ENCODE peak calls at places on chromosomes 5 and 9, in four cellular contexts. J is anterior cingulate cortex, H is A172, G is EH. C is an unnamed sample.

GRCh38 chr5:135937245-135937644 is 17.5 kb downstream of the LECT2 start:
- DNase-seq in J (no peak), H (no peak), G (no peak), C (no peak)

GRCh38 chr5:54090495-54091084 is 219.8 kb downstream of the ARL15 start:
- DNase-seq in J (no peak), H (peak; percentile 80), G (peak; percentile 91), C (peak; percentile 7)

GRCh38 chr9:15461601-15462000 is 38.9 kb downstream of the SNAPC3 start:
- DNase-seq in J (no peak), H (no peak), G (no peak), C (no peak)

GRCh38 chr9:121759996-121760395 is 108.6 kb downstream of the DAB2IP start:
- DNase-seq in J (no peak), H (no peak), G (no peak), C (no peak)

GRCh38 chr9:137504432-137504777 is 45.3 kb upstream of the NSMF start:
- DNase-seq in J (no peak), H (no peak), G (no peak), C (no peak)

GRCh38 chr9:122126340-122127333 is 32.9 kb downstream of the NDUFA8 start:
- DNase-seq in J (no peak), H (no peak), G (peak; percentile 86), C (no peak)

GRCh38 chr5:979100-979817 is 29.3 kb upstream of the NKD2 start:
- DNase-seq in J (no peak), H (no peak), G (no peak), C (no peak)

GRCh38 chr9:120869726-120870125 is 7.3 kb downstream of the PHF19 start:
- DNase-seq in J (no peak), H (no peak), G (no peak), C (no peak)

GRCh38 chr9:135130266-135130976 is 43.0 kb downstream of the OLFM1 start:
- DNase-seq in J (no peak), H (peak; percentile 98), G (no peak), C (peak; percentile 85)

GRCh38 chr9:33111621-33112020 is 35.1 kb upstream of the SMU1 start:
- DNase-seq in J (no peak), H (no peak), G (no peak), C (no peak)

GRCh38 chr9:71737455-71737854 is 30.9 kb downstream of the CEMIP2 start:
- DNase-seq in J (no peak), H (peak; percentile 33), G (no peak), C (peak; percentile 76)

GRCh38 chr5:140136624-140137023 is 10.9 kb downstream of the IGIP start:
- DNase-seq in J (no peak), H (no peak), G (no peak), C (no peak)

GRCh38 chr9:100277166-100277979 is 75.4 kb downstream of the TEX10 start:
- DNase-seq in J (no peak), H (peak; percentile 71), G (peak; percentile 76), C (peak; percentile 4)

GRCh38 chr9:105293408-105293807 is 49.0 kb downstream of the SLC44A1 start:
- DNase-seq in J (no peak), H (no peak), G (no peak), C (no peak)

GRCh38 chr9:109821711-109822110 is 41.7 kb downstream of the PALM2AKAP2 start:
- DNase-seq in J (no peak), H (no peak), G (peak; percentile 81), C (no peak)

GRCh38 chr9:86287013-86287412 is 4.7 kb upstream of the ISCA1 start:
- DNase-seq in J (no peak), H (peak; percentile 11), G (peak; percentile 48), C (peak; percentile 19)

GRCh38 chr5:167565555-167565954 is 725.9 kb upstream of the WWC1 start:
- DNase-seq in J (no peak), H (peak; percentile 39), G (peak; percentile 27), C (no peak)

GRCh38 chr9:126777733-126778132 is 27.1 kb upstream of the ZBTB43 start:
- DNase-seq in J (no peak), H (no peak), G (no peak), C (no peak)

GRCh38 chr5:96468956-96469355 is 35.9 kb upstream of the PCSK1 start:
- DNase-seq in J (no peak), H (no peak), G (no peak), C (no peak)

GRCh38 chr5:168528521-168529360 is at the start of gene FBLL1:
- DNase-seq in J (peak; percentile 20), H (no peak), G (peak; percentile 32), C (no peak)

GRCh38 chr5:149256451-149256850 is 15.2 kb upstream of the AFAP1L1 start:
- DNase-seq in J (no peak), H (no peak), G (peak; percentile 70), C (peak; percentile 64)

GRCh38 chr5:11878846-11879245 is 25.4 kb downstream of the CTNND2 start:
- DNase-seq in J (peak; percentile 52), H (no peak), G (no peak), C (no peak)

GRCh38 chr5:67493676-67494075 is 297.1 kb upstream of the CD180 start:
- DNase-seq in J (peak; percentile 34), H (peak; percentile 8), G (peak; percentile 58), C (no peak)

GRCh38 chr9:96651626-96652025 is 3.5 kb downstream of the PRXL2C start:
- DNase-seq in J (no peak), H (peak; percentile 41), G (peak; percentile 45), C (peak; percentile 6)

GRCh38 chr9:37037137-37037743 is 3.2 kb upstream of the PAX5 start:
- DNase-seq in J (no peak), H (no peak), G (no peak), C (no peak)

GRCh38 chr9:93007529-93008058 is 50.9 kb upstream of the SUSD3 start:
- DNase-seq in J (no peak), H (no peak), G (no peak), C (no peak)

GRCh38 chr5:129114539-129115193 is 20.1 kb downstream of the ISOC1 start:
- DNase-seq in J (no peak), H (no peak), G (no peak), C (no peak)